ENCODE peak calls at places on chromosomes 4 and X, in seven cellular contexts. Q, J, V, P, B, K and W are unnamed samples.

GRCh38 chr4:37717575-37717974 is 31.4 kb upstream of the RELL1 start:
- DNase-seq in Q (no peak), J (no peak), V (no peak), P (peak; percentile 76), B (no peak), K (no peak), W (no peak)

GRCh38 chrX:110509778-110510510 is 151.3 kb downstream of the RTL9 start:
- DNase-seq in Q (no peak), J (no peak), V (no peak), P (peak; percentile 1), B (no peak), K (no peak), W (no peak)

GRCh38 chr4:183636923-183637322 is 22.1 kb downstream of the RWDD4 start:
- DNase-seq in Q (no peak), J (no peak), V (no peak), P (peak; percentile 43), B (no peak), K (peak; percentile 59), W (peak; percentile 36)

GRCh38 chrX:38561951-38562719 is 793 bp downstream of the TSPAN7 start:
- DNase-seq in Q (no peak), J (no peak), V (peak; percentile 18), P (no peak), B (peak; percentile 47), K (peak; percentile 53), W (peak; percentile 34)

GRCh38 chr4:157043131-157043530 is 32.8 kb upstream of the GLRB start:
- DNase-seq in Q (no peak), J (no peak), V (no peak), P (peak; percentile 68), B (no peak), K (no peak), W (no peak)

GRCh38 chr4:102779204-102779603 is 18.4 kb upstream of the MANBA start:
- DNase-seq in Q (no peak), J (no peak), V (no peak), P (no peak), B (no peak), K (no peak), W (no peak)

GRCh38 chr4:85783483-85783882 is 308.5 kb downstream of the ARHGAP24 start:
- DNase-seq in Q (no peak), J (no peak), V (no peak), P (peak; percentile 99), B (no peak), K (no peak), W (no peak)

GRCh38 chr4:165131247-165131832 is 18.7 kb upstream of the TMEM192 start:
- DNase-seq in Q (peak; percentile 49), J (peak; percentile 39), V (peak; percentile 3), P (peak; percentile 73), B (peak; percentile 71), K (peak; percentile 74), W (peak; percentile 73)

GRCh38 chr4:179415842-179416223 is 1973.6 kb upstream of the AGA start:
- DNase-seq in Q (no peak), J (no peak), V (no peak), P (no peak), B (no peak), K (no peak), W (no peak)

GRCh38 chrX:135522132-135522530 is 1.7 kb downstream of the INTS6L start:
- DNase-seq in Q (no peak), J (no peak), V (no peak), P (no peak), B (no peak), K (no peak), W (no peak)

GRCh38 chr4:174604198-174604597 is 81.9 kb upstream of the HPGD start:
- DNase-seq in Q (no peak), J (no peak), V (no peak), P (peak; percentile 63), B (no peak), K (no peak), W (no peak)

GRCh38 chr4:124953059-124953850 is 240.7 kb upstream of the ANKRD50 start:
- DNase-seq in Q (no peak), J (no peak), V (no peak), P (peak; percentile 91), B (no peak), K (no peak), W (no peak)

GRCh38 chr4:152585036-152585439 is 49.1 kb upstream of the FBXW7 start:
- DNase-seq in Q (no peak), J (no peak), V (no peak), P (no peak), B (no peak), K (no peak), W (no peak)

GRCh38 chr4:182454440-182455013 is 211.3 kb downstream of the TENM3 start:
- DNase-seq in Q (no peak), J (no peak), V (no peak), P (no peak), B (no peak), K (no peak), W (no peak)

GRCh38 chrX:141467442-141467841 is 117.1 kb downstream of the SPANXA1 start:
- DNase-seq in Q (no peak), J (no peak), V (no peak), P (no peak), B (no peak), K (no peak), W (no peak)

GRCh38 chr4:32645653-32646052 is 1925.5 kb downstream of the PCDH7 start:
- DNase-seq in Q (no peak), J (no peak), V (no peak), P (no peak), B (no peak), K (no peak), W (no peak)

GRCh38 chrX:74922922-74923321 is 2.3 kb downstream of the NEXMIF start:
- DNase-seq in Q (no peak), J (no peak), V (no peak), P (no peak), B (no peak), K (no peak), W (no peak)

GRCh38 chrX:11137543-11138139 is 26.5 kb downstream of the HCCS start:
- DNase-seq in Q (no peak), J (no peak), V (no peak), P (peak; percentile 67), B (no peak), K (no peak), W (no peak)

GRCh38 chr4:149345424-149345823 is 470.2 kb downstream of the IQCM start:
- DNase-seq in Q (no peak), J (no peak), V (no peak), P (peak; percentile 59), B (no peak), K (no peak), W (no peak)

GRCh38 chr4:185723619-185724150 is 88.3 kb downstream of the SORBS2 start:
- DNase-seq in Q (no peak), J (no peak), V (no peak), P (peak; percentile 22), B (no peak), K (no peak), W (no peak)

GRCh38 chr4:183945741-183946140 is 40.6 kb downstream of the STOX2 start:
- DNase-seq in Q (no peak), J (no peak), V (no peak), P (no peak), B (no peak), K (no peak), W (no peak)

GRCh38 chrX:2690856-2691542 is at the start of gene CD99:
- DNase-seq in Q (peak; percentile 89), J (peak; percentile 83), V (no peak), P (peak; percentile 85), B (peak; percentile 64), K (peak; percentile 96), W (peak; percentile 93)

GRCh38 chr4:179867300-179867878 is 2375.8 kb upstream of the TENM3 start:
- DNase-seq in Q (no peak), J (peak; percentile 13), V (peak; percentile 0), P (peak; percentile 16), B (peak; percentile 51), K (peak; percentile 74), W (peak; percentile 49)

GRCh38 chr4:39613093-39613656 is 25.5 kb downstream of the SMIM14 start:
- DNase-seq in Q (no peak), J (no peak), V (no peak), P (peak; percentile 70), B (no peak), K (no peak), W (no peak)

GRCh38 chrX:14673764-14674163 is 144.4 kb downstream of the GLRA2 start:
- DNase-seq in Q (no peak), J (peak; percentile 40), V (no peak), P (peak; percentile 86), B (no peak), K (no peak), W (peak; percentile 20)

GRCh38 chrX:20530319-20530979 is 263.7 kb upstream of the RPS6KA3 start:
- DNase-seq in Q (no peak), J (peak; percentile 41), V (no peak), P (peak; percentile 69), B (peak; percentile 55), K (peak; percentile 73), W (peak; percentile 69)

GRCh38 chr4:3676196-3676595 is 90.0 kb upstream of the ADRA2C start:
- DNase-seq in Q (no peak), J (no peak), V (no peak), P (no peak), B (no peak), K (no peak), W (no peak)

GRCh38 chr4:107452717-107453116 is 267.3 kb downstream of the PAPSS1 start:
- DNase-seq in Q (no peak), J (no peak), V (no peak), P (no peak), B (no peak), K (no peak), W (no peak)

GRCh38 chr4:41209187-41209586 is 5.2 kb downstream of the APBB2 start:
- DNase-seq in Q (no peak), J (no peak), V (no peak), P (peak; percentile 55), B (no peak), K (peak; percentile 56), W (peak; percentile 71)

GRCh38 chr4:1614049-1614448 is 70.1 kb downstream of the FAM53A start:
- DNase-seq in Q (no peak), J (no peak), V (no peak), P (no peak), B (no peak), K (no peak), W (no peak)

GRCh38 chrX:150225756-150226155 is 137.4 kb upstream of the MAMLD1 start:
- DNase-seq in Q (no peak), J (no peak), V (no peak), P (no peak), B (no peak), K (no peak), W (peak; percentile 6)

GRCh38 chrX:93594780-93595179 is 78.6 kb downstream of the NAP1L3 start:
- DNase-seq in Q (no peak), J (no peak), V (no peak), P (no peak), B (no peak), K (no peak), W (no peak)